ENCODE peak calls at places on chromosome 1, in nine cellular contexts. J, U, D, R, I, L, B, W and A are unnamed samples.

GRCh38 chr1:7940745-7941436 is at the start of gene TNFRSF9:
- DNase-seq in I (no peak), W (peak; percentile 19), J (no peak), U (no peak), D (no peak), B (no peak), R (peak; percentile 80), L (peak; percentile 53), A (peak; percentile 69)

GRCh38 chr1:234500269-234500668 is 21.3 kb upstream of the TARBP1 start:
- DNase-seq in B (no peak), D (no peak), J (no peak), W (peak; percentile 36), L (no peak), R (no peak), U (no peak), I (no peak), A (no peak)

GRCh38 chr1:94955767-94956632 is 29.1 kb upstream of the CNN3 start:
- DNase-seq in W (no peak), J (no peak), R (no peak), U (no peak), L (no peak), D (no peak), B (no peak), I (no peak), A (no peak)

GRCh38 chr1:237390798-237391197 is 348.8 kb downstream of the RYR2 start:
- DNase-seq in R (no peak), I (no peak), D (no peak), B (no peak), L (no peak), U (no peak), J (no peak), W (no peak), A (no peak)

GRCh38 chr1:201599548-201599947 is 60.6 kb downstream of the NAV1 start:
- DNase-seq in U (no peak), D (no peak), I (no peak), W (no peak), J (no peak), B (no peak), L (no peak), R (no peak), A (no peak)

GRCh38 chr1:53545663-53546408 is 86.6 kb downstream of the DMRTB1 start:
- DNase-seq in J (no peak), I (no peak), W (no peak), B (no peak), L (peak; percentile 21), D (no peak), U (no peak), R (no peak), A (no peak)

GRCh38 chr1:43058545-43059360 is 100.1 kb upstream of the SLC2A1 start:
- DNase-seq in B (no peak), J (no peak), R (peak; percentile 31), W (peak; percentile 62), D (no peak), I (no peak), L (no peak), U (no peak), A (no peak)

GRCh38 chr1:214010717-214011116 is 22.9 kb downstream of the PROX1 start:
- DNase-seq in L (no peak), J (no peak), D (no peak), U (no peak), I (no peak), R (no peak), B (no peak), W (no peak), A (no peak)

GRCh38 chr1:43302721-43303476 is 2.1 kb downstream of the TIE1 start:
- DNase-seq in J (no peak), W (no peak), I (no peak), D (no peak), L (peak; percentile 6), B (no peak), R (no peak), U (no peak), A (no peak)

GRCh38 chr1:240030236-240030635 is 61.4 kb upstream of the FMN2 start:
- DNase-seq in U (peak; percentile 17), L (no peak), I (no peak), R (no peak), D (no peak), W (peak; percentile 10), J (no peak), B (no peak), A (no peak)

GRCh38 chr1:240029418-240029817 is 62.3 kb upstream of the FMN2 start:
- DNase-seq in D (no peak), L (no peak), J (no peak), I (no peak), U (no peak), B (no peak), W (peak; percentile 9), R (no peak), A (no peak)

GRCh38 chr1:240033406-240033805 is 58.3 kb upstream of the FMN2 start:
- DNase-seq in B (no peak), R (no peak), D (no peak), U (no peak), L (no peak), J (no peak), I (no peak), W (no peak), A (no peak)

GRCh38 chr1:240031414-240031813 is 60.3 kb upstream of the FMN2 start:
- DNase-seq in B (no peak), R (no peak), W (no peak), I (no peak), L (no peak), J (no peak), D (no peak), U (peak; percentile 46), A (no peak)

DNA sequence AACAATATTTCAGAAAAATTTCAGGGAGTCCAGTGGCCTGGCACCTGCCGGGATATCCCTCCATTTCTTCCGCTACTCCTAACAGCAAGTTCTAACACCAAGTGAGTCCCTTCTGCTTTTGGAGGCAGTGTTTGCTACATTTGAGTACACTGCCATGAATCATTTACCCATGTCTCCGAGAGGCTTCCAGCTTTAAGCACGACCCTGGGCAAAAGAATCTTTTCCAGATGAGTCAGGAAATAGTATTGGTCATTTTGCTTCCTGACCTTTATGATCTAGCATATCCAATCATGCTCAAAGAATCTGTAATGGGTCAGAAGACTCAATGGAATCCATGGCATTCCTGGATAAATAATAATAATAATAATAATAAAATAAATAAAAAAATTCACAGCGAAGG is 60.7 kb upstream of the FMN2 start:
- DNase-seq in I (peak; percentile 84), U (peak; percentile 92), D (no peak), J (no peak), L (no peak), B (no peak), W (peak; percentile 94), R (no peak), A (no peak)
- TF ChIP-seq CTCF in I (no peak), U (no peak), D (no peak), J (no peak), L (no peak), B (peak; percentile 16), W (no peak), R (no peak), A (no peak)

DNA sequence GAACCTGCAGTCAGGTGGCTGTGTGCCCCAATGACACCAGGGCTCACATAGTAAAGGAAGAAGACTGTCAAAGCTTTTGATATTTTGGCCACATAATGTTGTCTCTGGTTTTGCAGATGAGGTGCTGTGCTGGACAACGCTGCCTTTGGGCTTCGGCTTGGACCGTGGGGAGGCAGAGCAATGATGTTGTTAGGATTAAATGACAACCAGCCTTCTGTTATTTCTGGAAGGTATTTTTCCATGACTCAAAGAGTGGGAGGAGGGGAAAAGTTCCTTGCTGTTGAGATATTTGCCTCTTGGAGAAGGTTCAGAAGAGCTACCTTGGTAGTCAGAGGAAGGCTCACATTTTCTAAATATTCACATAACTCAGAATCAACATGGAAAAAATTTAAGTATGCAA is 187.3 kb upstream of the GALNT2 start:
- DNase-seq in J (no peak), D (no peak), L (no peak), I (no peak), R (no peak), B (no peak), U (no peak), W (no peak), A (no peak)
- TF ChIP-seq CTCF in J (no peak), D (no peak), L (no peak), I (no peak), R (no peak), B (no peak), U (no peak), W (no peak), A (no peak)

GRCh38 chr1:150212070-150212469 is 23.8 kb downstream of the ANP32E start:
- DNase-seq in R (no peak), D (no peak), I (no peak), L (no peak), W (no peak), B (peak; percentile 27), U (no peak), J (no peak), A (no peak)

GRCh38 chr1:150210741-150211140 is 25.2 kb downstream of the ANP32E start:
- DNase-seq in B (no peak), R (no peak), J (no peak), W (no peak), L (no peak), U (no peak), D (no peak), I (no peak), A (no peak)

GRCh38 chr1:150210086-150210485 is 25.8 kb downstream of the ANP32E start:
- DNase-seq in I (no peak), W (no peak), R (no peak), L (no peak), U (no peak), D (no peak), B (no peak), J (no peak), A (no peak)

GRCh38 chr1:150213170-150214098 is 22.5 kb downstream of the ANP32E start:
- DNase-seq in J (peak; percentile 81), B (peak; percentile 94), I (peak; percentile 82), U (peak; percentile 52), D (peak; percentile 94), W (peak; percentile 93), L (peak; percentile 98), R (peak; percentile 97), A (peak; percentile 88)
- TF ChIP-seq CTCF in J (peak; percentile 47), B (peak; percentile 41), I (peak; percentile 41), U (peak; percentile 24), D (no peak), W (peak; percentile 42), L (peak; percentile 37), R (peak; percentile 39), A (peak; percentile 54)

GRCh38 chr1:30764396-30764795 is 6.8 kb upstream of the LAPTM5 start:
- DNase-seq in U (no peak), R (no peak), I (no peak), W (no peak), D (no peak), B (no peak), L (no peak), J (no peak), A (no peak)

GRCh38 chr1:30764939-30765582 is 7.5 kb upstream of the LAPTM5 start:
- DNase-seq in L (no peak), I (no peak), J (no peak), D (no peak), B (no peak), R (no peak), U (no peak), W (no peak), A (no peak)

GRCh38 chr1:30763654-30764248 is 6.2 kb upstream of the LAPTM5 start:
- DNase-seq in D (no peak), L (no peak), I (no peak), J (no peak), R (no peak), B (no peak), W (peak; percentile 72), U (no peak), A (no peak)

GRCh38 chr1:30768169-30768829 is 10.7 kb upstream of the LAPTM5 start:
- DNase-seq in J (no peak), B (no peak), L (no peak), U (no peak), R (no peak), W (no peak), D (no peak), I (no peak), A (no peak)

GRCh38 chr1:30765610-30766434 is 8.2 kb upstream of the LAPTM5 start:
- DNase-seq in U (no peak), R (no peak), B (no peak), J (no peak), I (no peak), W (no peak), D (no peak), L (no peak), A (no peak)
- TF ChIP-seq CTCF in U (no peak), R (no peak), B (no peak), J (no peak), I (no peak), W (no peak), D (no peak), L (no peak), A (no peak)